ENCODE peak calls at places on chromosome 10, in five cellular contexts. C, Y, A, P and V are unnamed samples.

GRCh38 chr10:35336084-35336831 is at the start of gene CCNY:
- DNase-seq in P (peak; percentile 42), Y (peak; percentile 63), A (peak; percentile 80), C (peak; percentile 87), V (no peak)

GRCh38 chr10:23110722-23111660 is 15.6 kb downstream of the MSRB2 start:
- DNase-seq in Y (no peak), P (no peak), A (no peak), C (peak; percentile 18), V (no peak)

GRCh38 chr10:46547331-46547880 is 9.1 kb downstream of the GPRIN2 start:
- DNase-seq in Y (peak; percentile 18), C (peak; percentile 0), P (no peak), A (no peak), V (no peak)

GRCh38 chr10:110508806-110509544 is 11.3 kb downstream of the DUSP5 start:
- DNase-seq in A (no peak), Y (no peak), C (no peak), P (no peak), V (no peak)

GRCh38 chr10:130516141-130516540 is 379.9 kb downstream of the GLRX3 start:
- DNase-seq in Y (no peak), P (no peak), C (no peak), A (no peak), V (no peak)

GRCh38 chr10:71965623-71966022 is 1.4 kb downstream of the CHST3 start:
- DNase-seq in C (no peak), Y (peak; percentile 30), A (no peak), P (no peak), V (no peak)

GRCh38 chr10:31204090-31204489 is 114.9 kb upstream of the ZEB1 start:
- DNase-seq in C (no peak), P (peak; percentile 60), A (no peak), Y (peak; percentile 48), V (no peak)

GRCh38 chr10:44786451-44786850 is 124.7 kb upstream of the TMEM72 start:
- DNase-seq in A (no peak), C (no peak), P (peak; percentile 97), Y (no peak), V (no peak)

GRCh38 chr10:90871279-90871760 is 454 bp upstream of the RPP30 start:
- DNase-seq in C (peak; percentile 48), Y (no peak), P (peak; percentile 75), A (peak; percentile 72), V (no peak)

GRCh38 chr10:5561704-5562645 is 37.2 kb downstream of the CALML3 start:
- DNase-seq in C (no peak), A (no peak), P (no peak), Y (no peak), V (no peak)
- TF ChIP-seq CTCF in C (no peak), A (no peak), P (no peak), Y (no peak), V (no peak)

DNA sequence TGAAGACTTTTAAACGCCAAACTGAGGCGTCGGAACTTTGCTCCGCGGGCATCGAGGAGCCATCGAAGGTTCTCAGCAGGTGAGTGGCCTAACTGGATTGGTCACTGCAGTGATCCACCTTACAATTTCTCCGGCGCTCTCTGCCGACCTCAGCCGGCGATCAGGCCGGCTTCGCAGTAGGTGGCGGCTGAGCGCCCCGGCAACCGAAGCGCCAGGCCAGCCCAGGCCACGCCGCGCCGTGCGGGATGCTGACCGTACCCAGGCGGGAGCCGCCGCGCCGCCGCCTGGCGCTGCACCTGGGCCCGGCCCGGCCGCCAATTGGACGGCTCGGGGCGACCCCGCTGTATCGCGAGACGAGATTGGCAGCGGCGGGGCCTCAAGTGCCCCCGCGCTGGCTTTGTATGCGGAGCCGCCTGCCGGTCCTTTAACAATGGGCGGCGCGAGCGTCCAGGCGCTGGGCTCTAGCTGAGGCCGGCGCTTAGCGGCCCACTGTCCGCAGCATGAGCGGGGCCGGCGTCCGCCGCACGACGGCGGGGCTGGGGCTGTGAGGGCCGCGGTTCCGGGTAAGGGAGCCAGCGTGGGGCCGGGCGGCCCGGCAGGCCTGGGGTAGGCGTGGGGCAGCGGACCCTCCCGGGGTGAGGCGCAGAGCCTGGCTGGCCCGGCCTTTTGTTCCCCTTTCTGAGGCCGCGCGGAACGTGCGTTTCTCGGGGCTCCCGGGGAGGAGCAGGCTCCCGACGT is at the start of gene CCNJ:
- DNase-seq in A (peak; percentile 93), Y (peak; percentile 86), P (peak; percentile 85), C (peak; percentile 87), V (no peak)
- TF ChIP-seq CTCF in A (no peak), Y (peak; percentile 20), P (no peak), C (no peak), V (no peak)

GRCh38 chr10:65754112-65754511 is 1171.7 kb upstream of the LRRTM3 start:
- DNase-seq in C (no peak), P (no peak), Y (no peak), A (peak; percentile 73), V (no peak)
- TF ChIP-seq CTCF in C (no peak), P (no peak), Y (no peak), A (no peak), V (no peak)

GRCh38 chr10:115706482-115707076 is 566.4 kb downstream of the GFRA1 start:
- DNase-seq in A (peak; percentile 41), P (peak; percentile 44), Y (no peak), C (no peak), V (peak; percentile 19)
- TF ChIP-seq CTCF in A (peak; percentile 54), P (peak; percentile 49), Y (peak; percentile 60), C (peak; percentile 51), V (peak; percentile 32)

DNA sequence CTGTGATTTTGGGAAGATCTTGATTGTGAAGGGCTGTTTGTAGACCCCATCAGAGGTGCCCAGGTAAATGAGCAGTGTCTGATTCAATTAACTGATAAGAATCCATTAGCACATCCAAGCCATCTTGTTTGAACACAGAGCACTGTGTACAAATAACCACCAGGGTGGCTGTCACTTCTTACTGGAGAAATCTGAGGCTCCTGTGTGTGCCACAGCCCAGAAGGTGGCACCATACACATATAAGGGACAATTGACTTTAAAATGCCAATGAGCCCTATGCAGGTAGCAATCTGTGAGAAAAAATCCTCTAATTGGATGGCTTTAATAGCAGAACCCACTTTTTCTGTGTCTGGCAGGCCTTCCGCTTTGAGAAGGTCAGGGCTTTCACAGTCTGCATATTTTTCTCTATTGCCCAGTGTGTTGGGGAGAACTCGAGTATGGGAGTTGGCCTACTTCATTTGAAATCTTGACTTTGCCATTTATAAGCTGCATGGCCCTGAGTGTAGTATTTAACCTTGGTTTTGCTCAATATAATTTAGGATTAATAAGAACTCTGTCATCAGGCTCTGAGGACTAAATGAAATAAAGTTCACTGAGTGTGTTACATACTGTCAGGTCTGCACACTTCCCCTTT is 517.4 kb downstream of the CCSER2 start:
- DNase-seq in A (peak; percentile 17), Y (no peak), P (no peak), C (no peak), V (no peak)
- TF ChIP-seq CTCF in A (peak; percentile 43), Y (no peak), P (no peak), C (peak; percentile 44), V (no peak)

GRCh38 chr10:76779163-76779820 is 858.3 kb downstream of the KCNMA1 start:
- DNase-seq in A (peak; percentile 7), C (no peak), Y (no peak), P (peak; percentile 50), V (peak; percentile 12)
- TF ChIP-seq CTCF in A (no peak), C (no peak), Y (peak; percentile 9), P (peak; percentile 34), V (no peak)

DNA sequence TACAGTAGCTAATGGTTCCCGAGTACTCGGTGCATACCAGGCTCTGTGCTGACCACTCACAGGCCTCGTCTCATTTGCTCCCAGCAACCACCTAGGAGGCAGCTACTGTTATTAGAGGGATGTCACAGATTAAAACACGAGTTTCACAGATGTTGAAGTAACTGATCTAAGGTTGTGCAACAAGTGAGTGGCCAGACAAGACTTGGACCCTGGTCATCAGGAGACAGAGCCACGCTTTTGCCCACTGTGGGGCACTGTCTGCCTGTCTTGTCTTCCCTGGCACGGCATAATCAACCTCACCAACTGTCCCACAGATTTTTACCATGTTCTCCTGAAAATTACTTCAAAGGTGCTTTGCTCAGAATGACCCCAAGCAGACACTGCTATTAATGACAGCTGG is 111.6 kb upstream of the HABP2 start:
- DNase-seq in P (no peak), A (no peak), Y (no peak), C (no peak), V (no peak)
- TF ChIP-seq CTCF in P (no peak), A (peak; percentile 6), Y (peak; percentile 38), C (no peak), V (peak; percentile 10)